ENCODE peak calls at places on chromosomes 11 and 22, in four cellular contexts. One of them, this sample, is unnamed.

GRCh38 chr11:2088746-2089535 is 50.2 kb downstream of the IGF2 start:
- ATAC-seq in right cardiac atrium: no peak
- ATAC-seq in lung: no peak
- ATAC-seq in GM12878: peak; percentile 31
- ATAC-seq in this sample: no peak

GRCh38 chr22:25780673-25781072 is 38.7 kb downstream of the MYO18B start:
- ATAC-seq in lung: no peak
- ATAC-seq in right cardiac atrium: no peak
- ATAC-seq in GM12878: no peak
- ATAC-seq in this sample: no peak

GRCh38 chr11:19474954-19475811 is 234.4 kb upstream of the E2F8 start:
- ATAC-seq in GM12878: peak; percentile 95
- ATAC-seq in lung: no peak
- ATAC-seq in right cardiac atrium: no peak
- ATAC-seq in this sample: no peak

GRCh38 chr22:46688949-46689348 is 49.1 kb downstream of the CERK start:
- ATAC-seq in lung: no peak
- ATAC-seq in GM12878: no peak
- ATAC-seq in right cardiac atrium: peak; percentile 16
- ATAC-seq in this sample: peak; percentile 23

GRCh38 chr11:117378966-117379865 is 51.6 kb downstream of the CEP164 start:
- ATAC-seq in right cardiac atrium: peak; percentile 44
- ATAC-seq in GM12878: no peak
- ATAC-seq in lung: no peak
- ATAC-seq in this sample: no peak

GRCh38 chr11:36014499-36014898 is 70.6 kb downstream of the LDLRAD3 start:
- ATAC-seq in GM12878: peak; percentile 34
- ATAC-seq in right cardiac atrium: no peak
- ATAC-seq in lung: peak; percentile 7
- ATAC-seq in this sample: no peak

GRCh38 chr11:120224872-120225371 is 14.1 kb downstream of the OAF start:
- ATAC-seq in lung: peak; percentile 21
- ATAC-seq in GM12878: peak; percentile 50
- ATAC-seq in right cardiac atrium: peak; percentile 35
- ATAC-seq in this sample: peak; percentile 21

GRCh38 chr11:93903989-93904388 is 53.6 kb upstream of the VSTM5 start:
- ATAC-seq in GM12878: no peak
- ATAC-seq in lung: no peak
- ATAC-seq in right cardiac atrium: no peak
- ATAC-seq in this sample: no peak

GRCh38 chr11:112504056-112504455 is 243.4 kb upstream of the PLET1 start:
- ATAC-seq in GM12878: no peak
- ATAC-seq in lung: no peak
- ATAC-seq in right cardiac atrium: no peak
- ATAC-seq in this sample: no peak

GRCh38 chr22:22893891-22894739 is 6.5 kb downstream of the IGLL5 start:
- ATAC-seq in right cardiac atrium: no peak
- ATAC-seq in lung: no peak
- ATAC-seq in GM12878: no peak
- ATAC-seq in this sample: no peak

GRCh38 chr11:65448418-65449196 is 26.0 kb downstream of the NEAT1 start:
- ATAC-seq in lung: peak; percentile 7
- ATAC-seq in right cardiac atrium: peak; percentile 3
- ATAC-seq in GM12878: peak; percentile 38
- ATAC-seq in this sample: no peak

GRCh38 chr11:118058311-118059230 is 18.3 kb upstream of the TMPRSS4 start:
- ATAC-seq in right cardiac atrium: no peak
- ATAC-seq in GM12878: peak; percentile 31
- ATAC-seq in lung: no peak
- ATAC-seq in this sample: no peak

GRCh38 chr11:44388828-44389645 is 79.1 kb upstream of the ALX4 start:
- ATAC-seq in GM12878: no peak
- ATAC-seq in lung: no peak
- ATAC-seq in right cardiac atrium: no peak
- ATAC-seq in this sample: no peak

GRCh38 chr11:67311556-67312082 is 8.3 kb downstream of the SSH3 start:
- ATAC-seq in lung: no peak
- ATAC-seq in GM12878: no peak
- ATAC-seq in right cardiac atrium: no peak
- ATAC-seq in this sample: no peak

GRCh38 chr22:19867617-19868016 is 12.9 kb upstream of the GNB1L start:
- ATAC-seq in right cardiac atrium: no peak
- ATAC-seq in GM12878: no peak
- ATAC-seq in lung: no peak
- ATAC-seq in this sample: no peak

GRCh38 chr11:2366733-2367132 is 10.4 kb upstream of the CD81 start:
- ATAC-seq in lung: no peak
- ATAC-seq in GM12878: no peak
- ATAC-seq in right cardiac atrium: no peak
- ATAC-seq in this sample: no peak

GRCh38 chr22:28978158-28978557 is 83.5 kb downstream of the C22orf31 start:
- ATAC-seq in GM12878: peak; percentile 57
- ATAC-seq in right cardiac atrium: peak; percentile 49
- ATAC-seq in lung: no peak
- ATAC-seq in this sample: no peak
- H3K4me3 ChIP-seq in GM12878: no peak overlapping the region
- H3K4me3 ChIP-seq in right cardiac atrium: no peak overlapping the region
- H3K4me3 ChIP-seq in lung: no peak overlapping the region
- H3K4me3 ChIP-seq in this sample: no peak overlapping the region

GRCh38 chr22:39994566-39995345 is at the start of gene FAM83F:
- ATAC-seq in GM12878: no peak
- ATAC-seq in lung: no peak
- ATAC-seq in right cardiac atrium: peak; percentile 14
- ATAC-seq in this sample: peak; percentile 39

GRCh38 chr22:39997421-39997820 is 2.7 kb downstream of the FAM83F start:
- ATAC-seq in right cardiac atrium: no peak
- ATAC-seq in GM12878: no peak
- ATAC-seq in lung: no peak
- ATAC-seq in this sample: no peak

GRCh38 chr22:39996732-39997131 is 2.0 kb downstream of the FAM83F start:
- ATAC-seq in lung: no peak
- ATAC-seq in GM12878: no peak
- ATAC-seq in right cardiac atrium: no peak
- ATAC-seq in this sample: no peak

GRCh38 chr22:39994046-39994565 is 648 bp upstream of the FAM83F start:
- ATAC-seq in GM12878: no peak
- ATAC-seq in right cardiac atrium: no peak
- ATAC-seq in lung: no peak
- ATAC-seq in this sample: no peak

GRCh38 chr22:39995346-39996252 is 845 bp downstream of the FAM83F start:
- ATAC-seq in right cardiac atrium: peak; percentile 10
- ATAC-seq in GM12878: no peak
- ATAC-seq in lung: no peak
- ATAC-seq in this sample: no peak
- H3K4me3 ChIP-seq in right cardiac atrium: no peak overlapping the region
- H3K4me3 ChIP-seq in GM12878: no peak overlapping the region
- H3K4me3 ChIP-seq in lung: no peak overlapping the region
- H3K4me3 ChIP-seq in this sample: no peak overlapping the region

GRCh38 chr11:107014871-107015270 is 3.4 kb downstream of the GUCY1A2 start:
- ATAC-seq in right cardiac atrium: no peak
- ATAC-seq in lung: no peak
- ATAC-seq in GM12878: no peak
- ATAC-seq in this sample: no peak

GRCh38 chr11:107017433-107018227 is 646 bp downstream of the GUCY1A2 start:
- ATAC-seq in lung: peak; percentile 49
- ATAC-seq in right cardiac atrium: peak; percentile 84
- ATAC-seq in GM12878: peak; percentile 92
- ATAC-seq in this sample: peak; percentile 53

GRCh38 chr11:107017104-107017432 is 1.2 kb downstream of the GUCY1A2 start:
- ATAC-seq in GM12878: no peak
- ATAC-seq in lung: no peak
- ATAC-seq in right cardiac atrium: no peak
- ATAC-seq in this sample: no peak

GRCh38 chr11:107018274-107018901 is at the start of gene GUCY1A2:
- ATAC-seq in right cardiac atrium: peak; percentile 55
- ATAC-seq in lung: peak; percentile 41
- ATAC-seq in GM12878: peak; percentile 29
- ATAC-seq in this sample: peak; percentile 18

DNA sequence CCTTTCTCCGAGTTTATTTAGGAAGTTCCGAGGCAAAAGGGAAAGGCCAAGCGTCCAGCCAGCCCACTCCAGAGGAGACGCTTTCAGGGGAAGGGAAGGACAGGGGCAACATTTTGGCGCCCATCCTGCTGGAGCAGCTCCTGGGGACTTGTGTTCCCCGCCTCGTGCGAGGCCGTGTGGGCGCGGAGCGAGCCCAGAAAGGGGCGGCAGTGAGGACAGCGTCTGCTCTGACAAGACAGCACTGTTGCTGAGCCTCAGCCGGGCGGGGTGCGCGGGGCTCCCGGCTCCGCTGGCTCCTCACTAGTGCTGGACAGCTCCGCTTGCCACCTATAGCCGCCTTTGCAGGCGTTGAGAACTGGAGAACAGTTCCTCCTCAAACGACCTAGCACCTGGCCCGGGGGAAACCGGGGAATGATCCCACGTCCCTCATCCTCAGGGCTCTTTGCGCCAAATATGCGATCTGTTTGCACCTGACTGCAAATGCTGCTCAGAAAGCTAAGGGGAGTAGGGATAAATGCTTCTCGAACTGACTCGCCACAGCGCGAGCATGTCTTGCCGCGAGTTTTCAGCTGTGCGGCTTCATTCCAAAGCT is 722 bp upstream of the GUCY1A2 start:
- ATAC-seq in GM12878: peak; percentile 54
- ATAC-seq in lung: peak; percentile 81
- ATAC-seq in right cardiac atrium: peak; percentile 91
- ATAC-seq in this sample: peak; percentile 66
- H3K4me3 ChIP-seq in GM12878: no peak overlapping the region
- H3K4me3 ChIP-seq in lung: peak overlapping the region; percentile 8
- H3K4me3 ChIP-seq in right cardiac atrium: peak overlapping the region; percentile 48
- H3K4me3 ChIP-seq in this sample: no peak overlapping the region

DNA sequence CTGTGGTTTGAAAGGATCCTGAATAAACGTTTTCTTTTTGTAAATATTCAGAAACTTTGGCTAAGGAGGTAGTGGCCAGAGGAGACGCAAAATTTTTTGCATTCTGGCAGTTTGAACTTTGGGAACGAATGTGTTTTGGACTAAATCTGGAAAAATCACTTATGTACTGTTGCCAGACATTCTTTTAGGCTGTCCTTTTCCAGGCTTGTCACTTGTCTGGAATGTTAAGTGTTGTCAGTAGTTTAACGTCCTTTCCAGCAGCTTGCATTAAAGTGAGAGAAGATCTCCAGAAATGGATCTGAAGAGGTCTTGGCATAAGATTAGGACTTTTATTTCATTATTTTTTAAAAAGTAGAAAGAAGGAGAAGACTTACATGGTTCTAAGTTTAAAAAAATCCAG is 18.5 kb downstream of the SPECC1L start:
- ATAC-seq in lung: no peak
- ATAC-seq in right cardiac atrium: peak; percentile 80
- ATAC-seq in GM12878: no peak
- ATAC-seq in this sample: peak; percentile 84
- H3K4me3 ChIP-seq in lung: no peak overlapping the region
- H3K4me3 ChIP-seq in right cardiac atrium: no peak overlapping the region
- H3K4me3 ChIP-seq in GM12878: no peak overlapping the region
- H3K4me3 ChIP-seq in this sample: no peak overlapping the region

DNA sequence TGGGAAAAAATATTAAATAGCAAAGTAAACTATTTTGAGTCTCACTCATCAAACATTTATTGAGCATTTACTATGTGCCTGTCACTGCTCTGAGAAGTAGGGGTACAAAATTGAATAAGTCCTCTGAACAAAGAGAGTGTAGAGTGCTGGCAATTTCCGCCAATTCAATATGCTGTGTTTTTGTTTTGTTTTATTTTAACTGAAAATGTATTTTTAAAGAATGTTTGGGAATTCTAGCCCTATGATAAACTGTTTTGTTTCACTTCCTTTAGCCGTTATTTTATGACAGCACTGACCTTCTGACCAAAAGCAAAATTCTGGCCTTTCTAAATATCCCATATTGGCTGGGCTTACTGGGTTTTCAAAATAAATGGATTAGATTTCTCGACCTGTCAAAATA is 64.7 kb upstream of the LMO2 start:
- ATAC-seq in GM12878: no peak
- ATAC-seq in right cardiac atrium: no peak
- ATAC-seq in lung: no peak
- ATAC-seq in this sample: no peak
- H3K4me3 ChIP-seq in GM12878: no peak overlapping the region
- H3K4me3 ChIP-seq in right cardiac atrium: no peak overlapping the region
- H3K4me3 ChIP-seq in lung: no peak overlapping the region
- H3K4me3 ChIP-seq in this sample: no peak overlapping the region

GRCh38 chr11:64229090-64229958 is 1.0 kb upstream of the DNAJC4 start:
- ATAC-seq in GM12878: no peak
- ATAC-seq in lung: no peak
- ATAC-seq in right cardiac atrium: no peak
- ATAC-seq in this sample: no peak
- H3K4me3 ChIP-seq in GM12878: peak overlapping the region; percentile 95
- H3K4me3 ChIP-seq in lung: no peak overlapping the region
- H3K4me3 ChIP-seq in right cardiac atrium: peak overlapping the region; percentile 48
- H3K4me3 ChIP-seq in this sample: no peak overlapping the region

GRCh38 chr11:128871165-128871564 is 4.1 kb upstream of the KCNJ1 start:
- ATAC-seq in right cardiac atrium: no peak
- ATAC-seq in lung: no peak
- ATAC-seq in GM12878: no peak
- ATAC-seq in this sample: no peak
- H3K4me3 ChIP-seq in right cardiac atrium: no peak overlapping the region
- H3K4me3 ChIP-seq in lung: no peak overlapping the region
- H3K4me3 ChIP-seq in GM12878: no peak overlapping the region
- H3K4me3 ChIP-seq in this sample: no peak overlapping the region

GRCh38 chr22:21044931-21045584 is 688 bp upstream of the LRRC74B start:
- ATAC-seq in GM12878: peak; percentile 17
- ATAC-seq in right cardiac atrium: peak; percentile 35
- ATAC-seq in lung: no peak
- ATAC-seq in this sample: no peak

GRCh38 chr22:21047035-21047661 is 1.4 kb downstream of the LRRC74B start:
- ATAC-seq in lung: no peak
- ATAC-seq in right cardiac atrium: no peak
- ATAC-seq in GM12878: no peak
- ATAC-seq in this sample: no peak

GRCh38 chr22:21047730-21048129 is 2.0 kb downstream of the LRRC74B start:
- ATAC-seq in right cardiac atrium: no peak
- ATAC-seq in GM12878: no peak
- ATAC-seq in lung: no peak
- ATAC-seq in this sample: no peak

GRCh38 chr22:21043856-21044535 is 1.8 kb upstream of the LRRC74B start:
- ATAC-seq in GM12878: no peak
- ATAC-seq in lung: no peak
- ATAC-seq in right cardiac atrium: no peak
- ATAC-seq in this sample: no peak

GRCh38 chr22:21045585-21046294 is at the start of gene LRRC74B:
- ATAC-seq in right cardiac atrium: peak; percentile 96
- ATAC-seq in GM12878: peak; percentile 100
- ATAC-seq in lung: peak; percentile 87
- ATAC-seq in this sample: peak; percentile 97
- H3K4me3 ChIP-seq in right cardiac atrium: peak within 1 kb of the TSS; percentile 49
- H3K4me3 ChIP-seq in GM12878: no peak within 1 kb of the TSS
- H3K4me3 ChIP-seq in lung: no peak within 1 kb of the TSS
- H3K4me3 ChIP-seq in this sample: peak within 1 kb of the TSS; percentile 25